ENCODE peak calls at places on chromosome 20, in five cellular contexts. O is mucosa of gallbladder, V is mucosa of descending colon, X is erythroblast, N is glutamatergic neuron. L is an unnamed sample.

GRCh38 chr20:23548408-23548807 is 19.9 kb downstream of the CST9L start:
- DNase-seq in O (no peak), X (no peak), V (no peak), N (no peak), L (no peak)

GRCh38 chr20:61925555-61926252 is 140.0 kb downstream of the TAF4 start:
- DNase-seq in V (no peak), X (no peak), O (no peak), N (peak; percentile 6), L (no peak)

GRCh38 chr20:4041748-4042411 is 26.5 kb upstream of the RNF24 start:
- DNase-seq in N (no peak), O (peak; percentile 87), V (peak; percentile 91), X (no peak), L (peak; percentile 58)

GRCh38 chr20:25194333-25194972 is 1.1 kb upstream of the ENTPD6 start:
- DNase-seq in V (peak; percentile 60), N (no peak), X (no peak), O (no peak), L (no peak)

GRCh38 chr20:14245368-14245970 is 91.9 kb downstream of the FLRT3 start:
- DNase-seq in V (no peak), O (peak; percentile 21), N (no peak), X (no peak), L (no peak)

GRCh38 chr20:9068232-9068781 is 580 bp upstream of the PLCB4 start:
- DNase-seq in O (peak; percentile 16), N (peak; percentile 81), X (no peak), V (peak; percentile 64), L (no peak)

GRCh38 chr20:59170406-59171349 is 7.1 kb downstream of the ZNF831 start:
- DNase-seq in O (no peak), V (peak; percentile 51), N (no peak), X (no peak), L (no peak)

GRCh38 chr20:14918981-14919380 is 581.6 kb upstream of the FLRT3 start:
- DNase-seq in X (no peak), O (no peak), N (no peak), V (no peak), L (no peak)

GRCh38 chr20:1868856-1869255 is 26.4 kb upstream of the SIRPA start:
- DNase-seq in O (no peak), X (no peak), V (no peak), N (no peak), L (no peak)

GRCh38 chr20:276620-277495 is 13.7 kb downstream of the C20orf96 start:
- DNase-seq in O (no peak), V (no peak), X (no peak), N (no peak), L (no peak)

GRCh38 chr20:7272512-7272911 is 505.0 kb downstream of the BMP2 start:
- DNase-seq in X (no peak), O (no peak), N (no peak), V (no peak), L (no peak)

GRCh38 chr20:42218566-42218965 is 600.4 kb upstream of the CHD6 start:
- DNase-seq in N (peak; percentile 69), O (no peak), V (no peak), X (no peak), L (no peak)

GRCh38 chr20:22999756-23000155 is 35.4 kb upstream of the SSTR4 start:
- DNase-seq in O (peak; percentile 42), V (no peak), X (no peak), N (no peak), L (no peak)

GRCh38 chr20:3995749-3996305 is 19.5 kb downstream of the RNF24 start:
- DNase-seq in X (no peak), O (no peak), V (no peak), N (no peak), L (no peak)

GRCh38 chr20:11193241-11193640 is 519.4 kb upstream of the JAG1 start:
- DNase-seq in N (no peak), O (no peak), X (no peak), V (no peak), L (no peak)

GRCh38 chr20:20491110-20491783 is 123.3 kb downstream of the INSM1 start:
- DNase-seq in V (no peak), X (no peak), O (no peak), N (no peak), L (no peak)

GRCh38 chr20:60764771-60765170 is 487.3 kb upstream of the CDH4 start:
- DNase-seq in X (no peak), O (no peak), N (no peak), V (no peak), L (no peak)

GRCh38 chr20:21360686-21361085 is 36.6 kb downstream of the NKX2-4 start:
- DNase-seq in O (no peak), V (no peak), X (no peak), N (no peak), L (no peak)

GRCh38 chr20:58086763-58087566 is 141.5 kb downstream of the ANKRD60 start:
- DNase-seq in N (peak; percentile 73), X (peak; percentile 5), V (peak; percentile 51), O (peak; percentile 26), L (no peak)

GRCh38 chr20:61253264-61253639 is 1.2 kb downstream of the CDH4 start:
- DNase-seq in V (no peak), X (no peak), O (no peak), N (peak; percentile 69), L (no peak)

GRCh38 chr20:63957690-63958441 is 1.6 kb upstream of the UCKL1 start:
- DNase-seq in O (no peak), X (no peak), V (peak; percentile 88), N (no peak), L (no peak)

GRCh38 chr20:4082406-4083102 is 67.2 kb upstream of the RNF24 start:
- DNase-seq in N (peak; percentile 30), V (peak; percentile 39), O (peak; percentile 27), X (peak; percentile 92), L (peak; percentile 41)

GRCh38 chr20:63433756-63434531 is 38.5 kb downstream of the KCNQ2 start:
- DNase-seq in V (no peak), X (no peak), N (no peak), O (no peak), L (no peak)

GRCh38 chr20:35008411-35009342 is 53.0 kb downstream of the MYH7B start:
- DNase-seq in N (no peak), V (no peak), O (no peak), X (no peak), L (peak; percentile 89)

GRCh38 chr20:62704341-62704948 is 4.2 kb upstream of the NTSR1 start:
- DNase-seq in V (peak; percentile 61), X (no peak), N (peak; percentile 13), O (peak; percentile 78), L (no peak)

GRCh38 chr20:48139262-48140041 is 354.2 kb upstream of the SULF2 start:
- DNase-seq in N (no peak), O (no peak), V (no peak), X (peak; percentile 33), L (no peak)

GRCh38 chr20:56760610-56761009 is 131.5 kb downstream of the TFAP2C start:
- DNase-seq in N (no peak), V (no peak), O (no peak), X (no peak), L (no peak)

GRCh38 chr20:17895641-17896246 is 72.8 kb downstream of the SNX5 start:
- DNase-seq in V (no peak), O (no peak), N (no peak), X (no peak), L (no peak)

L was measured in right lobe of liver.